ENCODE peak calls at places on chromosomes 11 and 22, in six cellular contexts. Q is Calu3; B is A549; Z is choroid plexus epithelial cell; G is activated CD8-positive, alpha-beta T cell treated with anti-CD3 and anti-CD28 coated beads for 36 hours; L is epithelial cell of esophagus. M is an unnamed sample.

GRCh38 chr22:16783930-16784354 is 41.3 kb downstream of the XKR3 start:
- DNase-seq in Q (no peak), B (peak), Z (no peak), G (no peak), L (no peak), M (no peak)

GRCh38 chr11:132064987-132065620 is 694.7 kb downstream of the NTM start:
- DNase-seq in Q (no peak), B (peak), Z (peak), G (no peak), L (peak), M (no peak)

GRCh38 chr11:118980191-118980881 is 8.8 kb downstream of the FOXR1 start:
- DNase-seq in Q (no peak), B (no peak), Z (peak), G (no peak), L (no peak), M (no peak)

GRCh38 chr22:23218053-23218866 is 38.0 kb downstream of the BCR start:
- DNase-seq in Q (no peak), B (no peak), Z (no peak), G (no peak), L (no peak), M (no peak)

GRCh38 chr11:72752088-72752914 is at the start of gene ARAP1:
- DNase-seq in Q (peak), B (peak), Z (peak), G (peak), L (peak), M (peak)

GRCh38 chr11:115676768-115677167 is 172.6 kb upstream of the CADM1 start:
- DNase-seq in Q (no peak), B (no peak), Z (peak), G (no peak), L (no peak), M (no peak)

GRCh38 chr11:59556883-59557205 is 45.5 kb downstream of the OR4D9 start:
- DNase-seq in Q (no peak), B (peak), Z (peak), G (peak), L (peak), M (no peak)

GRCh38 chr11:126917531-126918204 is 82.9 kb downstream of the KIRREL3 start:
- DNase-seq in Q (peak), B (peak), Z (peak), G (peak), L (peak), M (no peak)

GRCh38 chr11:74018331-74019005 is 9.6 kb upstream of the UCP3 start:
- DNase-seq in Q (peak), B (no peak), Z (peak), G (no peak), L (peak), M (no peak)

GRCh38 chr11:35142481-35143207 is 3.7 kb downstream of the CD44 start:
- DNase-seq in Q (peak), B (no peak), Z (no peak), G (peak), L (peak), M (no peak)

GRCh38 chr11:77278595-77279506 is 22.6 kb downstream of the GDPD4 start:
- DNase-seq in Q (no peak), B (no peak), Z (peak), G (no peak), L (peak), M (no peak)

GRCh38 chr11:41494716-41495115 is 35.3 kb upstream of the LRRC4C start:
- DNase-seq in Q (no peak), B (no peak), Z (no peak), G (no peak), L (no peak), M (no peak)

GRCh38 chr11:84522331-84522730 is 1104.8 kb downstream of the DLG2 start:
- DNase-seq in Q (no peak), B (no peak), Z (peak), G (no peak), L (peak), M (no peak)

GRCh38 chr11:3613998-3614741 is 27.6 kb downstream of the ART5 start:
- DNase-seq in Q (no peak), B (no peak), Z (no peak), G (no peak), L (no peak), M (no peak)

GRCh38 chr22:46063861-46064235 is 86.5 kb upstream of the PPARA start:
- DNase-seq in Q (no peak), B (no peak), Z (no peak), G (no peak), L (no peak), M (no peak)

GRCh38 chr22:18024276-18024939 is at the start of gene MICAL3:
- DNase-seq in Q (peak), B (peak), Z (peak), G (peak), L (peak), M (peak)

GRCh38 chr11:128179049-128179448 is 408.3 kb downstream of the ETS1 start:
- DNase-seq in Q (no peak), B (no peak), Z (no peak), G (no peak), L (no peak), M (no peak)

GRCh38 chr11:68468217-68468828 is 7.8 kb downstream of the PPP6R3 start:
- DNase-seq in Q (no peak), B (no peak), Z (no peak), G (peak), L (no peak), M (peak)

GRCh38 chr11:121687961-121688566 is 235.3 kb upstream of the SORL1-AS1 start:
- DNase-seq in Q (no peak), B (no peak), Z (peak), G (no peak), L (no peak), M (no peak)

GRCh38 chr22:29268511-29269229 is 602 bp downstream of the EWSR1 start:
- DNase-seq in Q (peak), B (peak), Z (peak), G (peak), L (peak), M (peak)

GRCh38 chr11:3853935-3854659 is 1.4 kb upstream of the STIM1 start:
- DNase-seq in Q (no peak), B (no peak), Z (no peak), G (peak), L (peak), M (peak)

GRCh38 chr11:14380947-14381555 is 22.1 kb upstream of the RRAS2 start:
- DNase-seq in Q (peak), B (peak), Z (peak), G (peak), L (peak), M (peak)

GRCh38 chr11:8484251-8484650 is 109.8 kb downstream of the STK33 start:
- DNase-seq in Q (no peak), B (no peak), Z (no peak), G (no peak), L (no peak), M (no peak)

GRCh38 chr11:77819921-77820564 is 479 bp downstream of the RSF1 start:
- DNase-seq in Q (peak), B (peak), Z (peak), G (peak), L (peak), M (peak)

GRCh38 chr11:108916290-108916689 is 251.4 kb downstream of the DDX10 start:
- DNase-seq in Q (no peak), B (no peak), Z (no peak), G (no peak), L (peak), M (no peak)

GRCh38 chr11:47296045-47296444 is 26.1 kb downstream of the MADD start:
- DNase-seq in Q (no peak), B (no peak), Z (no peak), G (no peak), L (peak), M (no peak)

GRCh38 chr11:36487619-36488018 is 22.5 kb downstream of the TRAF6 start:
- DNase-seq in Q (no peak), B (no peak), Z (no peak), G (no peak), L (no peak), M (no peak)

GRCh38 chr11:1572200-1573076 is at the start of gene DUSP8:
- DNase-seq in Q (peak), B (peak), Z (peak), G (peak), L (peak), M (peak)

GRCh38 chr22:50000587-50001387 is 11.8 kb downstream of the IL17REL start:
- DNase-seq in Q (no peak), B (no peak), Z (no peak), G (no peak), L (no peak), M (peak)

GRCh38 chr11:67364783-67365525 is 8.4 kb downstream of the CLCF1 start:
- DNase-seq in Q (no peak), B (peak), Z (no peak), G (no peak), L (no peak), M (no peak)

GRCh38 chr22:36982136-36982535 is 37.1 kb downstream of the TST start:
- DNase-seq in Q (no peak), B (no peak), Z (no peak), G (no peak), L (no peak), M (peak)

GRCh38 chr11:112082729-112083128 is 3.8 kb downstream of the TIMM8B start:
- DNase-seq in Q (no peak), B (no peak), Z (peak), G (peak), L (peak), M (no peak)

GRCh38 chr11:84056696-84057095 is 770.5 kb upstream of the CCDC90B start:
- DNase-seq in Q (no peak), B (no peak), Z (no peak), G (no peak), L (no peak), M (no peak)

GRCh38 chr22:39567135-39567946 is 3.2 kb upstream of the CACNA1I start:
- DNase-seq in Q (no peak), B (no peak), Z (no peak), G (peak), L (peak), M (no peak)

GRCh38 chr11:110311783-110312578 is 15.6 kb upstream of the RDX start:
- DNase-seq in Q (no peak), B (peak), Z (peak), G (peak), L (peak), M (no peak)

GRCh38 chr11:118662401-118663271 is 16.8 kb downstream of the TREH start:
- DNase-seq in Q (no peak), B (no peak), Z (no peak), G (no peak), L (peak), M (no peak)

GRCh38 chr11:45379162-45379863 is 93.2 kb upstream of the SYT13 start:
- DNase-seq in Q (no peak), B (no peak), Z (no peak), G (no peak), L (no peak), M (no peak)

GRCh38 chr11:13826505-13827278 is 135.8 kb upstream of the SPON1 start:
- DNase-seq in Q (no peak), B (no peak), Z (no peak), G (no peak), L (peak), M (no peak)

GRCh38 chr11:86174101-86175046 is 70.2 kb upstream of the EED start:
- DNase-seq in Q (peak), B (peak), Z (peak), G (no peak), L (peak), M (no peak)

GRCh38 chr11:75380245-75380644 is 19.1 kb upstream of the RPS3 start:
- DNase-seq in Q (no peak), B (no peak), Z (no peak), G (no peak), L (no peak), M (no peak)

GRCh38 chr11:75375626-75376025 is 23.7 kb upstream of the RPS3 start:
- DNase-seq in Q (no peak), B (no peak), Z (no peak), G (no peak), L (no peak), M (no peak)

GRCh38 chr11:75371930-75372876 is 20.7 kb upstream of the ARRB1 start:
- DNase-seq in Q (peak), B (peak), Z (no peak), G (no peak), L (peak), M (no peak)

GRCh38 chr11:75374646-75375045 is 23.2 kb upstream of the ARRB1 start:
- DNase-seq in Q (no peak), B (no peak), Z (no peak), G (no peak), L (no peak), M (no peak)

GRCh38 chr11:75376175-75376574 is 23.1 kb upstream of the RPS3 start:
- DNase-seq in Q (no peak), B (no peak), Z (no peak), G (no peak), L (no peak), M (no peak)
- TF ChIP-seq CTCF in Q (no peak), B (no peak), Z (peak), G (no peak), L (no peak), M (no peak)

GRCh38 chr22:20956258-20957117 is 10.6 kb upstream of the AIFM3 start:
- DNase-seq in Q (peak), B (peak), Z (no peak), G (no peak), L (peak), M (no peak)
- TF ChIP-seq CTCF in Q (no peak), B (peak), Z (peak), G (no peak), L (peak), M (no peak)

DNA sequence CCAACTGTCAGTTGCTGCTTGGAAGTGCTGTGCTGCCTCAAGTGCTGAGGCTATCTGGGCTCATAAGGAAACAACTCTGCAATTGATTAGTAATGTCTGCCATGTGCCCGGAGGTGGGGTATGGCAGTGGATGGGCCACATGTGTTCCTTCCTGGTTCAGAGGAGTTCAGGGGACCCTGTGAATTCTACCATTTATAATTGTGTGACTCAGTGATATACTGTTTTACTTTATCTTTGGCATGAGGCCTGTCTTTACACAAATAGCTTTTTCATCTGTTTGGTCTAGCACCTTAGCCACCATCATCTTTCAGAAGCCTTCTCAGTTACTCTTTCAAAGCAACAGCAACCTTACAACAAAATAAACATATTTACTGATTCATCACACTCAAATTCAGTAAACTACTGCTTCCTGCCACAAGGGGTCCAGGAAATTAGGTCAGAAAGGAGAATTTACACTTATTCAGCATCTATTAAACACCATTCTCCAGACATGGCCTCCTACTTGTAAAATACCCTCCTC is 20.9 kb downstream of the DKK3 start:
- DNase-seq in Q (peak), B (peak), Z (peak), G (peak), L (peak), M (no peak)
- TF ChIP-seq CTCF in Q (no peak), B (peak), Z (peak), G (no peak), L (peak), M (no peak)

GRCh38 chr22:25380141-25380747 is 160.8 kb downstream of the CRYBB2 start:
- DNase-seq in Q (no peak), B (no peak), Z (peak), G (no peak), L (no peak), M (no peak)

GRCh38 chr22:25383892-25384291 is 164.5 kb downstream of the CRYBB2 start:
- DNase-seq in Q (no peak), B (no peak), Z (no peak), G (no peak), L (no peak), M (no peak)

GRCh38 chr22:25386538-25386884 is 167.1 kb downstream of the CRYBB2 start:
- DNase-seq in Q (no peak), B (no peak), Z (no peak), G (no peak), L (no peak), M (no peak)

GRCh38 chr22:25383278-25383820 is 163.9 kb downstream of the CRYBB2 start:
- DNase-seq in Q (no peak), B (no peak), Z (no peak), G (no peak), L (no peak), M (no peak)

DNA sequence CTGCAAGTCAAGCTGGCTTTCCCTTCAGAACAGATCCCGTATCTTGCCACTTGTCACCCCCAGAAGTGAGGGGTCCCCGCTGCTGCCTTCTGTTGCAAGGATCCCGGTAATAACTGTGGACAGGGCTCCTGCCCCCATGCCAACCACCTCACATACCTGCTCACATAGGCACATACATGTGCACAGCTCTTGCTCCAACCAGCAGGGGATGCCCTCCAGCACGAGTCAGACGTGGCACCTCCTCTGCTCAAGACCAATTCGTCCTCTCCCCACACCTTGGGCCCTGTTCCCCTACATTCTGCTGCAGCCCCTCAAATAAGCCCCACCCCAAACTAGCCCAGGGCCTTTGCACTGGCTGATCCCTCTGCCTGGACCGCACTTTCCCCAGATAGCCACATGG is 163.3 kb downstream of the CRYBB2 start:
- DNase-seq in Q (no peak), B (no peak), Z (no peak), G (no peak), L (peak), M (no peak)
- TF ChIP-seq CTCF in Q (no peak), B (no peak), Z (peak), G (no peak), L (no peak), M (no peak)

GRCh38 chr11:16738198-16738948 is at the start of gene C11orf58:
- DNase-seq in Q (peak), B (peak), Z (peak), G (peak), L (peak), M (peak)
- TF ChIP-seq CTCF in Q (no peak), B (no peak), Z (no peak), G (no peak), L (no peak), M (no peak)

DNA sequence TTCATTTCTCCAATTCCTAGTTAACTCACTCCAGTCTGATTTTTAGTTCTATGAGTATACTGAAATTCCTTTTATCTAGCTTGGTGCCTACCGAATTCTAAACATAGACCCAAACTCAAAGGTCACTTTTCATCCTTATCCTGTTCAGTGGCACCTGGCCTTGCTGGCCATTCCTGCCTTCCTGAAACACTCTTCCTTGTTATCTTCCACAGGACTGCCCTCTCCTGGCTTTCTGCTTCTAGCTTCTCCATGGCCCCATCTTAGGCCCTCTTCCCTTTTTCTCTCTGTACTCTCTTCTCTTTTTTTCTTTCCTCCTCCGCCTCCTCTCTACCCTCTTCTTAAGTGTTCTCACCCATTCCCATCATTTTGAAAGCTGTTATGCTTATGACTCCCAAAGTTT is 87.3 kb downstream of the WNT11 start:
- DNase-seq in Q (no peak), B (no peak), Z (no peak), G (no peak), L (no peak), M (no peak)
- TF ChIP-seq CTCF in Q (no peak), B (no peak), Z (peak), G (no peak), L (no peak), M (no peak)